ENCODE peak calls at places on chromosomes 1 and 21, in six cellular contexts. H is ACHN; X is stimulated activated CD8-positive, alpha-beta memory T cell treated with anti-CD3 and anti-CD28 coated beads, Interleukin-4, amount 100 ng/mL, for 1 hour; E is IMR-90; Y is NCI-H1436 treated with DMSO at 0.1 percent for 48 hours; S is transverse colon. K is an unnamed sample.

GRCh38 chr1:116170901-116171589 is 59.8 kb downstream of the MAB21L3 start:
- DNase-seq in Y (no peak), S (no peak), X (no peak), H (no peak), E (no peak), K (no peak)

GRCh38 chr1:58409826-58410225 is 136.7 kb downstream of the OMA1 start:
- DNase-seq in S (no peak), H (peak), E (peak), X (no peak), Y (no peak), K (no peak)

GRCh38 chr1:111469539-111469938 is 4.2 kb upstream of the C1orf162 start:
- DNase-seq in X (no peak), S (no peak), H (no peak), Y (no peak), E (no peak), K (no peak)

GRCh38 chr1:94660994-94661393 is 119.4 kb upstream of the F3 start:
- DNase-seq in X (no peak), H (no peak), Y (no peak), E (peak), S (no peak), K (no peak)

GRCh38 chr21:36135391-36136094 is 664 bp downstream of the CBR3 start:
- DNase-seq in S (peak), E (peak), H (peak), Y (no peak), X (no peak), K (peak)

GRCh38 chr1:15975358-15975804 is 520 bp downstream of the ZBTB17 start:
- DNase-seq in E (peak), X (peak), Y (no peak), S (peak), H (peak), K (peak)

GRCh38 chr1:118739421-118739930 is 248.7 kb downstream of the TBX15 start:
- DNase-seq in S (no peak), X (no peak), E (no peak), H (no peak), Y (no peak), K (no peak)

GRCh38 chr1:244276646-244277045 is 175.1 kb downstream of the ADSS2 start:
- DNase-seq in S (no peak), H (no peak), E (no peak), Y (no peak), X (no peak), K (no peak)

GRCh38 chr1:160078392-160079195 is 2.7 kb upstream of the KCNJ9 start:
- DNase-seq in H (peak), X (peak), S (peak), E (no peak), Y (no peak), K (peak)

GRCh38 chr1:94954292-94955220 is 27.6 kb upstream of the CNN3 start:
- DNase-seq in S (no peak), H (no peak), E (no peak), Y (no peak), X (no peak), K (no peak)

GRCh38 chr1:39540504-39541031 is 36.0 kb downstream of the PABPC4 start:
- DNase-seq in E (peak), H (no peak), S (peak), Y (no peak), X (no peak), K (no peak)

GRCh38 chr1:170986901-170987300 is 51.6 kb downstream of the MROH9 start:
- DNase-seq in S (no peak), H (no peak), X (no peak), E (no peak), Y (no peak), K (no peak)

GRCh38 chr1:107683198-107683657 is 281.8 kb downstream of the VAV3 start:
- DNase-seq in X (no peak), E (no peak), H (peak), Y (no peak), S (peak), K (peak)

GRCh38 chr1:219210067-219210466 is 36.4 kb downstream of the LYPLAL1 start:
- DNase-seq in X (no peak), H (no peak), S (no peak), E (peak), Y (no peak), K (no peak)

GRCh38 chr1:36528361-36529349 is 45.9 kb upstream of the CSF3R start:
- DNase-seq in Y (no peak), E (no peak), H (peak), X (no peak), S (no peak), K (no peak)

GRCh38 chr1:106747791-106748190 is 308.7 kb upstream of the PRMT6 start:
- DNase-seq in X (no peak), H (no peak), E (no peak), Y (no peak), S (no peak), K (no peak)

GRCh38 chr1:30686236-30686635 is 37.1 kb downstream of the MATN1 start:
- DNase-seq in S (no peak), H (no peak), X (no peak), Y (no peak), E (no peak), K (no peak)

K was measured in colonic mucosa.